ENCODE peak calls at places on chromosome 19, in seven cellular contexts. Y is CD8-positive, alpha-beta memory T cell; L is cerebellum; U is NCI-H774; V is AG08396; M is HEK293T; I is HS-5. Q is an unnamed sample.

GRCh38 chr19:46746281-46746965 is at the start of gene STRN4:
- DNase-seq in Y (peak; percentile 49), L (peak; percentile 87), U (peak; percentile 37), V (peak; percentile 98), M (peak; percentile 92), I (no peak), Q (no peak)

GRCh38 chr19:12703056-12703455 is 6.6 kb upstream of the FBXW9 start:
- DNase-seq in Y (no peak), L (no peak), U (no peak), V (peak; percentile 83), M (peak; percentile 70), I (no peak), Q (no peak)

GRCh38 chr19:37594982-37595382 is 306 bp downstream of the ZNF540 start:
- DNase-seq in Y (peak; percentile 62), L (peak; percentile 61), U (no peak), V (peak; percentile 45), M (no peak), I (no peak), Q (no peak)

GRCh38 chr19:7690779-7691258 is 10.2 kb downstream of the TRAPPC5 start:
- DNase-seq in Y (no peak), L (no peak), U (no peak), V (no peak), M (no peak), I (no peak), Q (no peak)

GRCh38 chr19:12721656-12722565 is 1.8 kb downstream of the TNPO2 start:
- DNase-seq in Y (peak; percentile 45), L (peak; percentile 73), U (peak; percentile 57), V (peak; percentile 87), M (peak; percentile 56), I (no peak), Q (peak; percentile 19)

GRCh38 chr19:16825312-16826168 is 3.7 kb upstream of the SIN3B start:
- DNase-seq in Y (no peak), L (peak; percentile 40), U (no peak), V (peak; percentile 54), M (no peak), I (no peak), Q (peak; percentile 65)

GRCh38 chr19:48308695-48309586 is 16.4 kb upstream of the EMP3 start:
- DNase-seq in Y (no peak), L (no peak), U (no peak), V (no peak), M (no peak), I (no peak), Q (no peak)

GRCh38 chr19:17294051-17294891 is 9.0 kb downstream of the ABHD8 start:
- DNase-seq in Y (peak; percentile 44), L (no peak), U (no peak), V (peak; percentile 69), M (peak; percentile 91), I (no peak), Q (no peak)

Q was measured in kidney epithelial cell.